ENCODE peak calls at places on chromosomes 3 and 15, in ten cellular contexts. One of them, this sample, is unnamed.

GRCh38 chr3:133949438-133949837 is 53.8 kb upstream of the RAB6B start:
- DNase-seq in transverse colon: no peak
- DNase-seq in NCI-H345: peak; percentile 91
- DNase-seq in iris pigment epithelial cell: no peak
- DNase-seq in adrenal gland: peak; percentile 20
- DNase-seq in astrocyte of the hippocampus: no peak
- DNase-seq in astrocyte of the spinal cord: no peak
- DNase-seq in HCT116: no peak
- DNase-seq in HT1080: no peak
- DNase-seq in stimulated activated CD4-positive, alpha-beta T cell treated with anti-CD3 and anti-CD28 coated beads, TNF-alpha, amount 100 ng/mL, for 1 hour: no peak
- DNase-seq in this sample: no peak

GRCh38 chr3:134361162-134361831 is 12.9 kb downstream of the AMOTL2 start:
- DNase-seq in stimulated activated CD4-positive, alpha-beta T cell treated with anti-CD3 and anti-CD28 coated beads, TNF-alpha, amount 100 ng/mL, for 1 hour: no peak
- DNase-seq in HT1080: no peak
- DNase-seq in astrocyte of the hippocampus: no peak
- DNase-seq in NCI-H345: no peak
- DNase-seq in astrocyte of the spinal cord: no peak
- DNase-seq in transverse colon: peak; percentile 4
- DNase-seq in HCT116: no peak
- DNase-seq in iris pigment epithelial cell: no peak
- DNase-seq in adrenal gland: no peak
- DNase-seq in this sample: no peak

GRCh38 chr3:128395046-128395445 is 71.6 kb downstream of the DNAJB8 start:
- DNase-seq in iris pigment epithelial cell: no peak
- DNase-seq in HT1080: no peak
- DNase-seq in HCT116: no peak
- DNase-seq in stimulated activated CD4-positive, alpha-beta T cell treated with anti-CD3 and anti-CD28 coated beads, TNF-alpha, amount 100 ng/mL, for 1 hour: no peak
- DNase-seq in transverse colon: no peak
- DNase-seq in astrocyte of the spinal cord: no peak
- DNase-seq in astrocyte of the hippocampus: no peak
- DNase-seq in adrenal gland: no peak
- DNase-seq in NCI-H345: no peak
- DNase-seq in this sample: no peak

GRCh38 chr3:121834079-121834730 is 655 bp downstream of the IQCB1 start:
- DNase-seq in transverse colon: peak; percentile 20
- DNase-seq in NCI-H345: peak; percentile 33
- DNase-seq in HCT116: no peak
- DNase-seq in astrocyte of the spinal cord: no peak
- DNase-seq in astrocyte of the hippocampus: no peak
- DNase-seq in iris pigment epithelial cell: peak; percentile 12
- DNase-seq in HT1080: no peak
- DNase-seq in adrenal gland: peak; percentile 21
- DNase-seq in stimulated activated CD4-positive, alpha-beta T cell treated with anti-CD3 and anti-CD28 coated beads, TNF-alpha, amount 100 ng/mL, for 1 hour: no peak
- DNase-seq in this sample: peak; percentile 8

GRCh38 chr3:177522051-177522450 is 324.8 kb upstream of the TBL1XR1 start:
- DNase-seq in stimulated activated CD4-positive, alpha-beta T cell treated with anti-CD3 and anti-CD28 coated beads, TNF-alpha, amount 100 ng/mL, for 1 hour: no peak
- DNase-seq in NCI-H345: peak; percentile 35
- DNase-seq in astrocyte of the spinal cord: no peak
- DNase-seq in iris pigment epithelial cell: peak; percentile 12
- DNase-seq in adrenal gland: no peak
- DNase-seq in HT1080: no peak
- DNase-seq in transverse colon: no peak
- DNase-seq in HCT116: no peak
- DNase-seq in astrocyte of the hippocampus: no peak
- DNase-seq in this sample: no peak

GRCh38 chr3:134608023-134608758 is 42.6 kb downstream of the KY start:
- DNase-seq in astrocyte of the spinal cord: no peak
- DNase-seq in astrocyte of the hippocampus: no peak
- DNase-seq in adrenal gland: no peak
- DNase-seq in transverse colon: no peak
- DNase-seq in stimulated activated CD4-positive, alpha-beta T cell treated with anti-CD3 and anti-CD28 coated beads, TNF-alpha, amount 100 ng/mL, for 1 hour: no peak
- DNase-seq in HT1080: no peak
- DNase-seq in iris pigment epithelial cell: no peak
- DNase-seq in HCT116: no peak
- DNase-seq in NCI-H345: peak; percentile 41
- DNase-seq in this sample: no peak

GRCh38 chr15:88647362-88648105 is 8.7 kb downstream of the ISG20 start:
- DNase-seq in NCI-H345: no peak
- DNase-seq in adrenal gland: no peak
- DNase-seq in stimulated activated CD4-positive, alpha-beta T cell treated with anti-CD3 and anti-CD28 coated beads, TNF-alpha, amount 100 ng/mL, for 1 hour: no peak
- DNase-seq in HCT116: no peak
- DNase-seq in astrocyte of the spinal cord: no peak
- DNase-seq in astrocyte of the hippocampus: no peak
- DNase-seq in iris pigment epithelial cell: no peak
- DNase-seq in transverse colon: peak; percentile 50
- DNase-seq in HT1080: no peak
- DNase-seq in this sample: no peak

GRCh38 chr3:11909726-11910125 is 63.0 kb upstream of the TAMM41 start:
- DNase-seq in HCT116: no peak
- DNase-seq in stimulated activated CD4-positive, alpha-beta T cell treated with anti-CD3 and anti-CD28 coated beads, TNF-alpha, amount 100 ng/mL, for 1 hour: no peak
- DNase-seq in HT1080: no peak
- DNase-seq in astrocyte of the spinal cord: no peak
- DNase-seq in iris pigment epithelial cell: no peak
- DNase-seq in astrocyte of the hippocampus: no peak
- DNase-seq in transverse colon: no peak
- DNase-seq in NCI-H345: no peak
- DNase-seq in adrenal gland: no peak
- DNase-seq in this sample: no peak

GRCh38 chr3:44000586-44000985 is 241.1 kb upstream of the TOPAZ1 start:
- DNase-seq in astrocyte of the hippocampus: peak; percentile 62
- DNase-seq in iris pigment epithelial cell: no peak
- DNase-seq in stimulated activated CD4-positive, alpha-beta T cell treated with anti-CD3 and anti-CD28 coated beads, TNF-alpha, amount 100 ng/mL, for 1 hour: no peak
- DNase-seq in transverse colon: no peak
- DNase-seq in NCI-H345: no peak
- DNase-seq in adrenal gland: no peak
- DNase-seq in astrocyte of the spinal cord: peak; percentile 66
- DNase-seq in HCT116: no peak
- DNase-seq in HT1080: peak; percentile 74
- DNase-seq in this sample: peak; percentile 53

GRCh38 chr3:64687381-64687780 is 419 bp downstream of the ADAMTS9 start:
- DNase-seq in stimulated activated CD4-positive, alpha-beta T cell treated with anti-CD3 and anti-CD28 coated beads, TNF-alpha, amount 100 ng/mL, for 1 hour: no peak
- DNase-seq in astrocyte of the hippocampus: no peak
- DNase-seq in adrenal gland: peak; percentile 15
- DNase-seq in transverse colon: peak; percentile 8
- DNase-seq in NCI-H345: no peak
- DNase-seq in iris pigment epithelial cell: peak; percentile 4
- DNase-seq in HCT116: no peak
- DNase-seq in astrocyte of the spinal cord: no peak
- DNase-seq in HT1080: no peak
- DNase-seq in this sample: no peak

GRCh38 chr3:186418601-186419238 is 56.7 kb upstream of the DGKG start:
- DNase-seq in HCT116: no peak
- DNase-seq in stimulated activated CD4-positive, alpha-beta T cell treated with anti-CD3 and anti-CD28 coated beads, TNF-alpha, amount 100 ng/mL, for 1 hour: no peak
- DNase-seq in iris pigment epithelial cell: no peak
- DNase-seq in transverse colon: no peak
- DNase-seq in HT1080: no peak
- DNase-seq in astrocyte of the spinal cord: no peak
- DNase-seq in astrocyte of the hippocampus: no peak
- DNase-seq in adrenal gland: no peak
- DNase-seq in NCI-H345: no peak
- DNase-seq in this sample: peak; percentile 70

GRCh38 chr15:73852507-73852906 is 20.9 kb upstream of the TBC1D21 start:
- DNase-seq in adrenal gland: no peak
- DNase-seq in HT1080: no peak
- DNase-seq in stimulated activated CD4-positive, alpha-beta T cell treated with anti-CD3 and anti-CD28 coated beads, TNF-alpha, amount 100 ng/mL, for 1 hour: no peak
- DNase-seq in astrocyte of the spinal cord: no peak
- DNase-seq in HCT116: no peak
- DNase-seq in transverse colon: no peak
- DNase-seq in NCI-H345: no peak
- DNase-seq in iris pigment epithelial cell: no peak
- DNase-seq in astrocyte of the hippocampus: no peak
- DNase-seq in this sample: no peak

GRCh38 chr3:184932777-184933176 is 120.8 kb downstream of the VPS8 start:
- DNase-seq in NCI-H345: no peak
- DNase-seq in astrocyte of the hippocampus: no peak
- DNase-seq in astrocyte of the spinal cord: no peak
- DNase-seq in transverse colon: no peak
- DNase-seq in adrenal gland: no peak
- DNase-seq in stimulated activated CD4-positive, alpha-beta T cell treated with anti-CD3 and anti-CD28 coated beads, TNF-alpha, amount 100 ng/mL, for 1 hour: no peak
- DNase-seq in HCT116: no peak
- DNase-seq in iris pigment epithelial cell: no peak
- DNase-seq in HT1080: no peak
- DNase-seq in this sample: no peak

GRCh38 chr15:84892786-84893307 is 8.4 kb downstream of the SLC28A1 start:
- DNase-seq in NCI-H345: no peak
- DNase-seq in astrocyte of the hippocampus: no peak
- DNase-seq in stimulated activated CD4-positive, alpha-beta T cell treated with anti-CD3 and anti-CD28 coated beads, TNF-alpha, amount 100 ng/mL, for 1 hour: no peak
- DNase-seq in iris pigment epithelial cell: no peak
- DNase-seq in astrocyte of the spinal cord: no peak
- DNase-seq in adrenal gland: no peak
- DNase-seq in transverse colon: no peak
- DNase-seq in HCT116: no peak
- DNase-seq in HT1080: no peak
- DNase-seq in this sample: no peak

GRCh38 chr15:31503758-31504461 is 177.3 kb downstream of the KLF13 start:
- DNase-seq in transverse colon: no peak
- DNase-seq in astrocyte of the hippocampus: no peak
- DNase-seq in adrenal gland: no peak
- DNase-seq in NCI-H345: no peak
- DNase-seq in stimulated activated CD4-positive, alpha-beta T cell treated with anti-CD3 and anti-CD28 coated beads, TNF-alpha, amount 100 ng/mL, for 1 hour: no peak
- DNase-seq in HCT116: no peak
- DNase-seq in HT1080: no peak
- DNase-seq in iris pigment epithelial cell: no peak
- DNase-seq in astrocyte of the spinal cord: no peak
- DNase-seq in this sample: no peak

GRCh38 chr3:112802338-112802737 is 44.3 kb downstream of the CD200R1L start:
- DNase-seq in astrocyte of the hippocampus: no peak
- DNase-seq in adrenal gland: no peak
- DNase-seq in HCT116: no peak
- DNase-seq in astrocyte of the spinal cord: no peak
- DNase-seq in HT1080: no peak
- DNase-seq in stimulated activated CD4-positive, alpha-beta T cell treated with anti-CD3 and anti-CD28 coated beads, TNF-alpha, amount 100 ng/mL, for 1 hour: no peak
- DNase-seq in iris pigment epithelial cell: no peak
- DNase-seq in transverse colon: no peak
- DNase-seq in NCI-H345: no peak
- DNase-seq in this sample: no peak

GRCh38 chr3:131396170-131396569 is 14.6 kb downstream of the NUDT16 start:
- DNase-seq in HT1080: no peak
- DNase-seq in astrocyte of the hippocampus: no peak
- DNase-seq in astrocyte of the spinal cord: no peak
- DNase-seq in stimulated activated CD4-positive, alpha-beta T cell treated with anti-CD3 and anti-CD28 coated beads, TNF-alpha, amount 100 ng/mL, for 1 hour: no peak
- DNase-seq in transverse colon: no peak
- DNase-seq in NCI-H345: no peak
- DNase-seq in HCT116: no peak
- DNase-seq in iris pigment epithelial cell: no peak
- DNase-seq in adrenal gland: no peak
- DNase-seq in this sample: no peak

GRCh38 chr3:64351713-64352595 is 126.7 kb upstream of the PRICKLE2 start:
- DNase-seq in adrenal gland: peak; percentile 37
- DNase-seq in transverse colon: no peak
- DNase-seq in iris pigment epithelial cell: peak; percentile 50
- DNase-seq in HCT116: no peak
- DNase-seq in stimulated activated CD4-positive, alpha-beta T cell treated with anti-CD3 and anti-CD28 coated beads, TNF-alpha, amount 100 ng/mL, for 1 hour: no peak
- DNase-seq in astrocyte of the spinal cord: peak; percentile 77
- DNase-seq in HT1080: peak; percentile 93
- DNase-seq in NCI-H345: no peak
- DNase-seq in astrocyte of the hippocampus: peak; percentile 85
- DNase-seq in this sample: peak; percentile 74

GRCh38 chr15:41790756-41791546 is 16.7 kb downstream of the MAPKBP1 start:
- DNase-seq in adrenal gland: no peak
- DNase-seq in astrocyte of the hippocampus: peak; percentile 88
- DNase-seq in HCT116: peak; percentile 28
- DNase-seq in NCI-H345: no peak
- DNase-seq in iris pigment epithelial cell: peak; percentile 82
- DNase-seq in stimulated activated CD4-positive, alpha-beta T cell treated with anti-CD3 and anti-CD28 coated beads, TNF-alpha, amount 100 ng/mL, for 1 hour: no peak
- DNase-seq in transverse colon: no peak
- DNase-seq in HT1080: peak; percentile 88
- DNase-seq in astrocyte of the spinal cord: peak; percentile 78
- DNase-seq in this sample: peak; percentile 63

GRCh38 chr3:86967062-86967461 is 23.9 kb downstream of the VGLL3 start:
- DNase-seq in astrocyte of the spinal cord: no peak
- DNase-seq in adrenal gland: no peak
- DNase-seq in iris pigment epithelial cell: no peak
- DNase-seq in HCT116: no peak
- DNase-seq in HT1080: no peak
- DNase-seq in NCI-H345: peak; percentile 60
- DNase-seq in transverse colon: no peak
- DNase-seq in astrocyte of the hippocampus: no peak
- DNase-seq in stimulated activated CD4-positive, alpha-beta T cell treated with anti-CD3 and anti-CD28 coated beads, TNF-alpha, amount 100 ng/mL, for 1 hour: no peak
- DNase-seq in this sample: no peak

GRCh38 chr3:78913711-78914110 is 854.1 kb downstream of the ROBO1 start:
- DNase-seq in HT1080: no peak
- DNase-seq in transverse colon: no peak
- DNase-seq in adrenal gland: no peak
- DNase-seq in iris pigment epithelial cell: no peak
- DNase-seq in stimulated activated CD4-positive, alpha-beta T cell treated with anti-CD3 and anti-CD28 coated beads, TNF-alpha, amount 100 ng/mL, for 1 hour: no peak
- DNase-seq in NCI-H345: no peak
- DNase-seq in astrocyte of the hippocampus: no peak
- DNase-seq in astrocyte of the spinal cord: no peak
- DNase-seq in HCT116: no peak
- DNase-seq in this sample: no peak

GRCh38 chr15:70762469-70763119 is 764 bp downstream of the UACA start:
- DNase-seq in HT1080: peak; percentile 66
- DNase-seq in adrenal gland: peak; percentile 48
- DNase-seq in iris pigment epithelial cell: peak; percentile 81
- DNase-seq in HCT116: peak; percentile 8
- DNase-seq in stimulated activated CD4-positive, alpha-beta T cell treated with anti-CD3 and anti-CD28 coated beads, TNF-alpha, amount 100 ng/mL, for 1 hour: no peak
- DNase-seq in astrocyte of the hippocampus: peak; percentile 60
- DNase-seq in transverse colon: peak; percentile 50
- DNase-seq in NCI-H345: no peak
- DNase-seq in astrocyte of the spinal cord: peak; percentile 60
- DNase-seq in this sample: no peak

GRCh38 chr3:79598594-79598993 is 169.2 kb downstream of the ROBO1 start:
- DNase-seq in stimulated activated CD4-positive, alpha-beta T cell treated with anti-CD3 and anti-CD28 coated beads, TNF-alpha, amount 100 ng/mL, for 1 hour: no peak
- DNase-seq in iris pigment epithelial cell: peak; percentile 67
- DNase-seq in adrenal gland: peak; percentile 10
- DNase-seq in astrocyte of the spinal cord: no peak
- DNase-seq in astrocyte of the hippocampus: peak; percentile 30
- DNase-seq in HCT116: no peak
- DNase-seq in HT1080: peak; percentile 6
- DNase-seq in transverse colon: no peak
- DNase-seq in NCI-H345: peak; percentile 77
- DNase-seq in this sample: no peak

GRCh38 chr3:122146466-122146865 is 37.0 kb upstream of the CASR start:
- DNase-seq in adrenal gland: no peak
- DNase-seq in NCI-H345: peak; percentile 40
- DNase-seq in HCT116: no peak
- DNase-seq in astrocyte of the spinal cord: no peak
- DNase-seq in HT1080: no peak
- DNase-seq in iris pigment epithelial cell: peak; percentile 3
- DNase-seq in astrocyte of the hippocampus: no peak
- DNase-seq in transverse colon: no peak
- DNase-seq in stimulated activated CD4-positive, alpha-beta T cell treated with anti-CD3 and anti-CD28 coated beads, TNF-alpha, amount 100 ng/mL, for 1 hour: no peak
- DNase-seq in this sample: no peak

GRCh38 chr3:137845666-137846065 is 81.6 kb downstream of the SOX14 start:
- DNase-seq in HCT116: no peak
- DNase-seq in stimulated activated CD4-positive, alpha-beta T cell treated with anti-CD3 and anti-CD28 coated beads, TNF-alpha, amount 100 ng/mL, for 1 hour: no peak
- DNase-seq in iris pigment epithelial cell: no peak
- DNase-seq in HT1080: no peak
- DNase-seq in transverse colon: no peak
- DNase-seq in adrenal gland: no peak
- DNase-seq in astrocyte of the spinal cord: no peak
- DNase-seq in astrocyte of the hippocampus: no peak
- DNase-seq in NCI-H345: no peak
- DNase-seq in this sample: no peak

GRCh38 chr3:141412936-141413354 is 44.6 kb downstream of the ZBTB38 start:
- DNase-seq in stimulated activated CD4-positive, alpha-beta T cell treated with anti-CD3 and anti-CD28 coated beads, TNF-alpha, amount 100 ng/mL, for 1 hour: no peak
- DNase-seq in HCT116: no peak
- DNase-seq in transverse colon: peak; percentile 76
- DNase-seq in HT1080: no peak
- DNase-seq in iris pigment epithelial cell: peak; percentile 81
- DNase-seq in adrenal gland: peak; percentile 96
- DNase-seq in astrocyte of the hippocampus: peak; percentile 90
- DNase-seq in astrocyte of the spinal cord: peak; percentile 79
- DNase-seq in NCI-H345: no peak
- DNase-seq in this sample: no peak

GRCh38 chr15:31300981-31301686 is 25.5 kb upstream of the KLF13 start:
- DNase-seq in iris pigment epithelial cell: no peak
- DNase-seq in adrenal gland: no peak
- DNase-seq in NCI-H345: no peak
- DNase-seq in HT1080: no peak
- DNase-seq in stimulated activated CD4-positive, alpha-beta T cell treated with anti-CD3 and anti-CD28 coated beads, TNF-alpha, amount 100 ng/mL, for 1 hour: no peak
- DNase-seq in astrocyte of the hippocampus: no peak
- DNase-seq in transverse colon: no peak
- DNase-seq in astrocyte of the spinal cord: no peak
- DNase-seq in HCT116: no peak
- DNase-seq in this sample: no peak

GRCh38 chr3:197174927-197175326 is 123.5 kb downstream of the DLG1 start:
- DNase-seq in stimulated activated CD4-positive, alpha-beta T cell treated with anti-CD3 and anti-CD28 coated beads, TNF-alpha, amount 100 ng/mL, for 1 hour: no peak
- DNase-seq in iris pigment epithelial cell: no peak
- DNase-seq in HT1080: no peak
- DNase-seq in NCI-H345: no peak
- DNase-seq in HCT116: no peak
- DNase-seq in transverse colon: no peak
- DNase-seq in astrocyte of the spinal cord: no peak
- DNase-seq in astrocyte of the hippocampus: no peak
- DNase-seq in adrenal gland: no peak
- DNase-seq in this sample: no peak

This sample was measured in A172.